ENCODE peak calls at places on chromosomes 3 and 15, in seven cellular contexts. G is GF-D8; X is H9; U is stimulated activated CD4-positive, alpha-beta T cell treated with anti-CD3 and anti-CD28 coated beads, Interleukin-1b, Interleukin-23, amount 100 ng/mL, for 4 hours; I is nucleus accumbens; Z is astrocyte of the cerebellum; H is activated CD8-positive, alpha-beta memory T cell treated with anti-CD3 and anti-CD28 coated beads for 48 hours. N is an unnamed sample.

GRCh38 chr3:46484911-46485696 is 12.7 kb upstream of the RTP3 start:
- DNase-seq in G (no peak), X (peak; percentile 65), U (no peak), I (no peak), Z (no peak), H (no peak), N (no peak)

GRCh38 chr3:60260546-60260945 is 990.7 kb downstream of the FHIT start:
- DNase-seq in G (no peak), X (no peak), U (no peak), I (no peak), Z (no peak), H (no peak), N (no peak)

GRCh38 chr15:74242296-74242929 is 6.3 kb downstream of the CCDC33 start:
- DNase-seq in G (no peak), X (no peak), U (no peak), I (no peak), Z (no peak), H (no peak), N (peak; percentile 85)

GRCh38 chr3:125107861-125108567 is 52.2 kb upstream of the HEG1 start:
- DNase-seq in G (no peak), X (no peak), U (no peak), I (no peak), Z (peak; percentile 59), H (no peak), N (peak; percentile 83)

GRCh38 chr3:26132942-26133341 is 343.1 kb downstream of the OXSM start:
- DNase-seq in G (no peak), X (no peak), U (no peak), I (no peak), Z (no peak), H (no peak), N (no peak)

GRCh38 chr3:132225664-132226063 is 91.5 kb upstream of the ACP3 start:
- DNase-seq in G (no peak), X (no peak), U (no peak), I (no peak), Z (no peak), H (no peak), N (no peak)

GRCh38 chr15:58066042-58066867 is 744 bp upstream of the ALDH1A2 start:
- DNase-seq in G (no peak), X (peak; percentile 78), U (peak; percentile 17), I (peak; percentile 18), Z (peak; percentile 1), H (peak; percentile 31), N (peak; percentile 41)

GRCh38 chr15:67823371-67824156 is 1.7 kb upstream of the SKOR1 start:
- DNase-seq in G (no peak), X (no peak), U (no peak), I (no peak), Z (no peak), H (no peak), N (no peak)

GRCh38 chr15:64216722-64217428 is 54.1 kb upstream of the PPIB start:
- DNase-seq in G (no peak), X (no peak), U (no peak), I (no peak), Z (no peak), H (no peak), N (no peak)

GRCh38 chr3:23566499-23566898 is 239.3 kb upstream of the UBE2E1 start:
- DNase-seq in G (no peak), X (no peak), U (no peak), I (no peak), Z (no peak), H (no peak), N (no peak)

GRCh38 chr15:96585634-96586386 is 255.3 kb downstream of the NR2F2 start:
- DNase-seq in G (no peak), X (no peak), U (no peak), I (no peak), Z (no peak), H (no peak), N (peak; percentile 6)

GRCh38 chr15:78088773-78089080 is 3.6 kb upstream of the SH2D7 start:
- DNase-seq in G (no peak), X (no peak), U (no peak), I (no peak), Z (no peak), H (no peak), N (no peak)

GRCh38 chr3:14806641-14807263 is 12.0 kb upstream of the FGD5 start:
- DNase-seq in G (no peak), X (no peak), U (no peak), I (no peak), Z (no peak), H (no peak), N (peak; percentile 86)

GRCh38 chr3:129001101-129001816 is at the start of gene EFCC1:
- DNase-seq in G (no peak), X (peak; percentile 74), U (no peak), I (no peak), Z (no peak), H (no peak), N (no peak)

GRCh38 chr15:67080900-67081431 is 15.6 kb downstream of the SMAD3 start:
- DNase-seq in G (peak; percentile 70), X (no peak), U (peak; percentile 54), I (peak; percentile 14), Z (no peak), H (no peak), N (peak; percentile 99)

GRCh38 chr15:40881351-40881750 is 7.3 kb upstream of the RHOV start:
- DNase-seq in G (no peak), X (no peak), U (no peak), I (no peak), Z (no peak), H (no peak), N (no peak)

GRCh38 chr3:4722103-4722502 is 229.0 kb downstream of the ITPR1 start:
- DNase-seq in G (peak; percentile 55), X (no peak), U (no peak), I (no peak), Z (peak; percentile 60), H (no peak), N (peak; percentile 87)

GRCh38 chr3:152318512-152318911 is 49.8 kb downstream of the MBNL1 start:
- DNase-seq in G (no peak), X (no peak), U (no peak), I (no peak), Z (no peak), H (no peak), N (no peak)

GRCh38 chr3:128404276-128405062 is 62.2 kb downstream of the DNAJB8 start:
- DNase-seq in G (no peak), X (no peak), U (no peak), I (no peak), Z (no peak), H (no peak), N (no peak)

GRCh38 chr3:188962253-188963247 is 209.2 kb upstream of the TPRG1 start:
- DNase-seq in G (no peak), X (no peak), U (no peak), I (no peak), Z (no peak), H (no peak), N (no peak)

GRCh38 chr3:142818651-142819050 is 70.2 kb downstream of the PCOLCE2 start:
- DNase-seq in G (no peak), X (no peak), U (no peak), I (no peak), Z (no peak), H (no peak), N (no peak)

GRCh38 chr15:90666135-90666909 is 50.8 kb upstream of the BLM start:
- DNase-seq in G (no peak), X (no peak), U (no peak), I (no peak), Z (no peak), H (no peak), N (no peak)

GRCh38 chr3:109328202-109328601 is 9.1 kb downstream of the DPPA4 start:
- DNase-seq in G (no peak), X (no peak), U (no peak), I (no peak), Z (no peak), H (no peak), N (no peak)

GRCh38 chr15:90300988-90301715 is 35.7 kb downstream of the NGRN start:
- DNase-seq in G (no peak), X (peak; percentile 94), U (peak; percentile 36), I (peak; percentile 20), Z (no peak), H (no peak), N (peak; percentile 85)

GRCh38 chr3:187902938-187903337 is 157.7 kb upstream of the BCL6 start:
- DNase-seq in G (no peak), X (no peak), U (no peak), I (no peak), Z (no peak), H (no peak), N (no peak)

GRCh38 chr3:194884649-194885315 is 199.1 kb downstream of the FAM43A start:
- DNase-seq in G (no peak), X (peak; percentile 12), U (no peak), I (no peak), Z (no peak), H (no peak), N (peak; percentile 77)

GRCh38 chr3:120364821-120365220 is 15.7 kb upstream of the LRRC58 start:
- DNase-seq in G (no peak), X (no peak), U (no peak), I (no peak), Z (no peak), H (no peak), N (no peak)

GRCh38 chr3:133474251-133474801 is 74.5 kb downstream of the BFSP2 start:
- DNase-seq in G (no peak), X (no peak), U (no peak), I (no peak), Z (no peak), H (no peak), N (no peak)

GRCh38 chr3:194676471-194676870 is 4.5 kb upstream of the LSG1 start:
- DNase-seq in G (no peak), X (no peak), U (no peak), I (no peak), Z (no peak), H (no peak), N (no peak)

GRCh38 chr3:24373198-24373959 is 121.3 kb downstream of the THRB start:
- DNase-seq in G (no peak), X (no peak), U (no peak), I (no peak), Z (no peak), H (no peak), N (no peak)

GRCh38 chr15:40467260-40467615 is 3.5 kb upstream of the CHST14 start:
- DNase-seq in G (no peak), X (no peak), U (no peak), I (no peak), Z (no peak), H (no peak), N (no peak)

GRCh38 chr3:151227438-151228290 is 24.6 kb upstream of the GPR171 start:
- DNase-seq in G (no peak), X (peak; percentile 67), U (peak; percentile 77), I (peak; percentile 56), Z (peak; percentile 79), H (peak; percentile 52), N (peak; percentile 70)

GRCh38 chr15:57580866-57581265 is 10.8 kb upstream of the MYZAP start:
- DNase-seq in G (no peak), X (no peak), U (no peak), I (no peak), Z (no peak), H (no peak), N (no peak)

GRCh38 chr3:89107461-89108035 is at the start of gene EPHA3:
- DNase-seq in G (no peak), X (peak; percentile 86), U (peak; percentile 5), I (peak; percentile 74), Z (peak; percentile 57), H (no peak), N (peak; percentile 31)

GRCh38 chr3:67382551-67382950 is 271.9 kb downstream of the SUCLG2 start:
- DNase-seq in G (no peak), X (no peak), U (no peak), I (no peak), Z (peak; percentile 24), H (no peak), N (no peak)

GRCh38 chr15:68379759-68380290 is 52.1 kb downstream of the ITGA11 start:
- DNase-seq in G (no peak), X (peak; percentile 8), U (no peak), I (no peak), Z (no peak), H (no peak), N (no peak)